ENCODE peak calls at places on chromosomes 3 and 15, in six cellular contexts. U is transverse colon, S is prostate gland, T is IMR-90, G is ascending aorta, H is hepatocyte. E is an unnamed sample.

GRCh38 chr3:59978979-59979378 is 929.2 kb upstream of the CFAP20DC start:
- DNase-seq in T (no peak), S (no peak), U (no peak), H (no peak), G (no peak), E (no peak)

GRCh38 chr15:75348034-75348562 is 1.3 kb downstream of the NEIL1 start:
- DNase-seq in T (no peak), G (no peak), H (peak), S (no peak), U (no peak), E (no peak)

GRCh38 chr15:44550256-44550655 is 13.3 kb downstream of the EIF3J start:
- DNase-seq in G (no peak), U (no peak), T (peak), H (no peak), S (no peak), E (peak)

GRCh38 chr15:67244966-67245478 is 9.4 kb downstream of the AAGAB start:
- DNase-seq in U (no peak), S (no peak), T (peak), H (no peak), G (no peak), E (no peak)

GRCh38 chr3:139629033-139629432 is 48.7 kb downstream of the NMNAT3 start:
- DNase-seq in T (peak), U (peak), S (no peak), H (no peak), G (no peak), E (peak)

GRCh38 chr3:114480442-114480841 is 186.6 kb downstream of the TIGIT start:
- DNase-seq in U (no peak), S (no peak), G (no peak), T (peak), H (peak), E (no peak)

GRCh38 chr3:33645060-33645841 is 72.8 kb downstream of the CLASP2 start:
- DNase-seq in U (no peak), H (peak), T (peak), S (no peak), G (no peak), E (peak)

GRCh38 chr15:96316953-96317629 is 13.4 kb upstream of the NR2F2 start:
- DNase-seq in T (no peak), S (no peak), G (no peak), H (no peak), U (no peak), E (no peak)

GRCh38 chr3:186425788-186426730 is 64.0 kb upstream of the DGKG start:
- DNase-seq in U (no peak), H (peak), T (peak), S (no peak), G (no peak), E (peak)

GRCh38 chr15:74826372-74826819 is at the start of gene CPLX3:
- DNase-seq in T (no peak), S (peak), U (peak), H (peak), G (no peak), E (peak)

GRCh38 chr15:92074161-92074560 is 220.7 kb downstream of the SLCO3A1 start:
- DNase-seq in S (no peak), T (no peak), G (no peak), H (no peak), U (no peak), E (peak)

GRCh38 chr15:92069308-92070244 is 216.1 kb downstream of the SLCO3A1 start:
- DNase-seq in T (peak), H (peak), U (peak), G (peak), S (no peak), E (peak)

GRCh38 chr15:92073044-92073785 is 219.7 kb downstream of the SLCO3A1 start:
- DNase-seq in H (no peak), T (peak), U (no peak), S (no peak), G (no peak), E (no peak)

GRCh38 chr15:92068121-92068520 is 214.6 kb downstream of the SLCO3A1 start:
- DNase-seq in H (no peak), S (no peak), U (no peak), G (no peak), T (peak), E (no peak)

DNA sequence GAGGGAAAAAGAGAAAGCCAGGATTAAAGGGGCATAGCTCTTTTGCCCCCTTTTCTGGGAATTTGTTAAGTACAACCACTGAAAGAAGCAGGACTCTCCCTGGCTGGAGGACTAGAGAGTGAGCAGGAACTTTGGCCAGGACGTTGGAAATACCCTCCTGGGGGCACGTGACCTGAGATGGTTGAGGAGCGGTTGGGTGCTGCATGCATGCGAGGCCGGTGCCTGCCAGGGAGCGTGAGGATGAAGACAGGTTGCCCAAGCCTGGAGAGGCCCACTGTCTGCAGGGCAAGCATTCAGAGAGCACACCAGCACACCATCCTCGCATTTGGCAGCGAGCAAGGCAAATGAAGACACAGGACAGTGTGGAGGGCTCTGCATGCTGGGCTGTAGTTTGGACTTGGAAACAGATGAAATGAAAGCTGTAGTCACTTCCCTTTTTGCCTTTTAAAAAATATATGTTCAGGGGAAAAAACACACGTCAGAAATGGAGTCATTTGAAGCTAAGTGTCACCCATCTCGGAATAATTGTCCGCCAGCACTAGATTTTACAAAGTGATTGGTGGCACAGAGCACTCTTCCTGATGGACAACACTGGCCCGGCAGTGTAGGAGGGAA is 217.6 kb downstream of the SLCO3A1 start:
- DNase-seq in T (no peak), H (no peak), U (no peak), S (no peak), G (no peak), E (no peak)
- H3K27ac ChIP-seq in T (no peak), H (no peak), U (no peak), S (no peak), G (peak), E (no peak)

GRCh38 chr3:74066456-74066855 is 441.7 kb upstream of the PDZRN3 start:
- DNase-seq in U (no peak), H (no peak), S (no peak), T (no peak), G (no peak), E (no peak)

GRCh38 chr3:74067296-74067695 is 442.6 kb upstream of the PDZRN3 start:
- DNase-seq in G (no peak), H (peak), U (no peak), S (peak), T (peak), E (peak)
- TF ChIP-seq CTCF in G (no peak), H (peak), U (no peak), S (peak), T (peak), E (peak)

GRCh38 chr3:102156426-102156825 is 278.4 kb upstream of the ZPLD1 start:
- DNase-seq in H (peak), G (no peak), T (peak), U (no peak), S (no peak), E (no peak)
- H3K27ac ChIP-seq in H (peak), G (peak), T (peak), U (no peak), S (no peak), E (no peak)

DNA sequence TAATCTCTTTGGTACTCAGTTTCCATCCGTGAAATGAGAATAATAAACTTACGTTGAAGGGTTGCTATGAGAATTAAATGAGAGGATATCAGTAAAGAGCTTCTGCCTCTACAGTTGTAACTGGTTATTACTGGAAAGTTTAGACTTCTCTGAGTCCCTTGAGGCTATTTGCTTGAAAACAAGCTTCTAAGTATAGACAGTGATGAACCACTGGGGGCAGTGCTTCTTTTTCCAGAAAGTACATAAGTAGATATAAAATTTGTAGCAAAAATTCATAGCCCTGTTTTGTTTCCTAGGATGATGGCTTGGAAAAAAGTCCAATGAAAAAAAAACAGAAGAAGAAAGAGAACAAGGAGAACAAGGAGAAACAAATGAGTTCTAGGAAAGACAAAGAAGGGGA is 87.1 kb downstream of the RGMA start:
- DNase-seq in G (no peak), S (no peak), H (no peak), T (no peak), U (no peak), E (peak)
- TF ChIP-seq CTCF in G (no peak), S (no peak), H (peak), T (no peak), U (no peak), E (peak)